ENCODE peak calls at places on chromosomes 16 and 17, in seven cellular contexts. X is SK-N-SH, F is K562, C is GM12878, Z is HCT116, K is HepG2, S is H1. Y is an unnamed sample.

GRCh38 chr16:56880176-56880575 is 15.2 kb downstream of the SLC12A3 start:
- DNase-seq in X (no peak), F (no peak), C (no peak), Z (no peak), K (no peak), S (no peak), Y (no peak)

GRCh38 chr16:1188781-1189189 is 35.9 kb downstream of the CACNA1H start:
- DNase-seq in X (no peak), F (peak; percentile 85), C (no peak), Z (no peak), K (no peak), S (peak; percentile 17), Y (peak; percentile 75)

GRCh38 chr16:11322823-11323222 is 22.4 kb upstream of the RMI2 start:
- DNase-seq in X (no peak), F (no peak), C (no peak), Z (no peak), K (no peak), S (no peak), Y (no peak)

GRCh38 chr16:56542039-56542438 is 22.2 kb upstream of the BBS2 start:
- DNase-seq in X (no peak), F (no peak), C (no peak), Z (no peak), K (no peak), S (no peak), Y (no peak)

GRCh38 chr17:76720941-76721340 is 5.5 kb downstream of the JMJD6 start:
- DNase-seq in X (no peak), F (no peak), C (no peak), Z (no peak), K (no peak), S (no peak), Y (no peak)

GRCh38 chr16:50630394-50631020 is 50.6 kb downstream of the SNX20 start:
- DNase-seq in X (no peak), F (no peak), C (no peak), Z (no peak), K (no peak), S (no peak), Y (no peak)

GRCh38 chr17:12866244-12866643 is 76.9 kb downstream of the ARHGAP44 start:
- DNase-seq in X (no peak), F (no peak), C (no peak), Z (no peak), K (no peak), S (no peak), Y (no peak)

GRCh38 chr17:33506889-33507650 is 214.0 kb upstream of the ASIC2 start:
- DNase-seq in X (peak; percentile 44), F (peak; percentile 30), C (no peak), Z (no peak), K (no peak), S (no peak), Y (no peak)

GRCh38 chr17:37608369-37609169 is 649 bp downstream of the SYNRG start:
- DNase-seq in X (peak; percentile 79), F (no peak), C (no peak), Z (no peak), K (peak; percentile 39), S (peak; percentile 27), Y (no peak)

GRCh38 chr16:7689234-7689633 is 356.6 kb downstream of the RBFOX1 start:
- DNase-seq in X (no peak), F (no peak), C (no peak), Z (no peak), K (no peak), S (peak; percentile 2), Y (no peak)

GRCh38 chr17:71115669-71115972 is 946.3 kb downstream of the KCNJ2 start:
- DNase-seq in X (no peak), F (no peak), C (no peak), Z (no peak), K (no peak), S (no peak), Y (no peak)
- TF ChIP-seq JUND in X (no peak), F (no peak), C (no peak), Z (no peak), K (no peak), S (no peak), Y (no peak)

DNA sequence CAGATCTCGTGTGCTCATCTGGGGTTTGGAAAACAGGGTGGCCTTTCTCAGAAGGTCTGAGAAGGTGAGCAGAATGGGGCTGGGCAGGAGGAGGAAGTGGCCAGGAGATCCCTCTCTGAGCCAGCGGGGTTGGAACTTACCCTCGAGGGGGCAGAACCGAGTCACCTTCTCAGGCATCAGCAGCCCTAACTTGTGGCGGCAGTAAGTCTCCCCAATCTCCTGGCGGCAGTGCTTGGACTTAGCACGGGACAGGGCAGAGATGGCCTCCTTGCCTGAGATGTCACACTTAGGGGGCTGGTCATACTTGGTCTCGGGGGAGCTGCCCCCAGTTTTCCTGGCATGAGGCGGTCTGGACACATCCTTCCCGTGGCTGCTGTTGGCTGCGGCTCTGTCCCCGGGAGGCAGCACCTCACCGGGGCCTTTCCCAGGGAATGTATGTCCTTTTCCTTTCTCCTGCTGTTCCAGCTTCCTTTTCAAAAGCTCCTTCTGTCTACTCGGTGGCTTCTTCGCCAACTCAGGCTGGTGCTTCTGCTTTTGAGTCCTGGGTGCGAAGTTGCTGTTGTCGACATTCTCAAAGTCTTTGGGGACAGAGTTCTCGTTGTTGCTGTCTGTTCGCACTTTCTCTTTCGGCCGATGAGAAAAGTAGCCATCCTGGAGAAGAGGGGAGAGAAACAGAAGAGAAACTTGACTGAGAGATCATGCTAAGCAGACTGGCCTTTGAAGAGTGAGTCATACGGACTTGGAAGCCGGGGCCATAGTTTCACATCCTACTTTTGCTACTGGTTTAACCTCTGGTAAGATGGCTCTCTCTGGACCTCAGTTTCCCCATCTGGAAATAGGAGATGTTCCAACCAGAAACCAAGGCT is 211.7 kb downstream of the XYLT1 start:
- DNase-seq in X (no peak), F (peak; percentile 44), C (peak; percentile 79), Z (no peak), K (no peak), S (no peak), Y (peak; percentile 30)
- TF ChIP-seq JUND in X (no peak), F (no peak), C (peak; percentile 63), Z (no peak), K (no peak), S (no peak), Y (no peak)

GRCh38 chr16:27382187-27382855 is 19.7 kb upstream of the IL21R start:
- DNase-seq in X (no peak), F (no peak), C (no peak), Z (no peak), K (no peak), S (no peak), Y (no peak)
- TF ChIP-seq JUND in X (no peak), F (no peak), C (no peak), Z (no peak), K (no peak), S (no peak), Y (no peak)

GRCh38 chr16:84021488-84021887 is 21.1 kb downstream of the SLC38A8 start:
- DNase-seq in X (no peak), F (no peak), C (no peak), Z (no peak), K (no peak), S (no peak), Y (no peak)

GRCh38 chr16:84018710-84019109 is 23.9 kb downstream of the SLC38A8 start:
- DNase-seq in X (no peak), F (no peak), C (no peak), Z (no peak), K (no peak), S (no peak), Y (no peak)

GRCh38 chr16:84016477-84016876 is 26.1 kb downstream of the SLC38A8 start:
- DNase-seq in X (no peak), F (no peak), C (no peak), Z (no peak), K (no peak), S (no peak), Y (no peak)

GRCh38 chr16:84022641-84023040 is 20.0 kb downstream of the SLC38A8 start:
- DNase-seq in X (no peak), F (no peak), C (no peak), Z (no peak), K (no peak), S (no peak), Y (no peak)

GRCh38 chr16:84020353-84020752 is 22.2 kb downstream of the SLC38A8 start:
- DNase-seq in X (no peak), F (no peak), C (no peak), Z (no peak), K (no peak), S (no peak), Y (no peak)
- TF ChIP-seq JUND in X (no peak), F (no peak), C (no peak), Z (no peak), K (no peak), S (no peak), Y (no peak)

GRCh38 chr17:2602597-2603017 is 9.2 kb downstream of the PAFAH1B1 start:
- DNase-seq in X (no peak), F (no peak), C (no peak), Z (no peak), K (peak; percentile 48), S (no peak), Y (no peak)
- TF ChIP-seq JUND in X (no peak), F (no peak), C (no peak), Z (no peak), K (no peak), S (no peak), Y (no peak)

GRCh38 chr16:19164285-19164684 is 3.8 kb upstream of the SYT17 start:
- DNase-seq in X (no peak), F (no peak), C (no peak), Z (no peak), K (no peak), S (no peak), Y (no peak)

GRCh38 chr16:19168173-19169080 is at the start of gene SYT17:
- DNase-seq in X (peak; percentile 88), F (no peak), C (no peak), Z (no peak), K (no peak), S (no peak), Y (peak; percentile 39)

GRCh38 chr16:19167710-19168172 is 299 bp upstream of the SYT17 start:
- DNase-seq in X (peak; percentile 93), F (peak; percentile 73), C (no peak), Z (peak; percentile 60), K (peak; percentile 60), S (peak; percentile 50), Y (peak; percentile 90)

GRCh38 chr16:19165101-19165500 is 2.9 kb upstream of the SYT17 start:
- DNase-seq in X (no peak), F (no peak), C (no peak), Z (no peak), K (no peak), S (no peak), Y (no peak)

DNA sequence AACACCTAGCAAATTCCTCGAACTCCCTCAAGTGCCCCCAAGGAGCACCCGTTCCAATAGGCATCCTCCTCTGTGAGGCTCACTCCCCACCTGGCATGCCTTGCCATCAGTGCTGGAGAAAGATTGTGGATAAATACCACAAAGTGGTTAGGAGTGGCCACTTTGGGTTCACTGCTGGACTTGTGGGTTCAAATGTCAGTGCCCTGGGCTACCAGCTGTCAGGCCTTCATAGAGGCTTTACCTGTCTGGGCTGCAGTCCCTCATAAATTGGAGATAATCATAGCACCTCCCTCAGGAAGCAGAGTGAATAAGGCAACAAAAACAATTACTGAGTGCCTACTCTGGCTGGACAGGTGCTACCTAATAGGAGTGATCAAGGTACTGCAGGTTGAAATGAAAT is 1.5 kb upstream of the SYT17 start:
- DNase-seq in X (no peak), F (no peak), C (no peak), Z (peak; percentile 29), K (no peak), S (no peak), Y (peak; percentile 69)
- TF ChIP-seq JUND in X (no peak), F (no peak), C (no peak), Z (no peak), K (no peak), S (no peak), Y (no peak)